ENCODE peak calls at places on chromosomes 3 and 15, in seven cellular contexts. One of them, this sample, is unnamed.

GRCh38 chr3:51353566-51354140 is 31.4 kb upstream of the MANF start:
- DNase-seq in HFFc6: no peak
- DNase-seq in kidney tubule cell: no peak
- DNase-seq in psoas muscle: no peak
- DNase-seq in right cardiac atrium: no peak
- DNase-seq in dermis blood vessel endothelial cell: no peak
- DNase-seq in RPMI7951: no peak
- DNase-seq in this sample: no peak

GRCh38 chr3:134003066-134003465 is 26.7 kb downstream of the SLCO2A1 start:
- DNase-seq in HFFc6: no peak
- DNase-seq in kidney tubule cell: peak; percentile 73
- DNase-seq in psoas muscle: no peak
- DNase-seq in right cardiac atrium: no peak
- DNase-seq in dermis blood vessel endothelial cell: no peak
- DNase-seq in RPMI7951: no peak
- DNase-seq in this sample: no peak

GRCh38 chr15:73822998-73823397 is 50.4 kb upstream of the TBC1D21 start:
- DNase-seq in HFFc6: no peak
- DNase-seq in kidney tubule cell: peak; percentile 17
- DNase-seq in psoas muscle: no peak
- DNase-seq in right cardiac atrium: no peak
- DNase-seq in dermis blood vessel endothelial cell: peak; percentile 40
- DNase-seq in RPMI7951: peak; percentile 43
- DNase-seq in this sample: no peak

GRCh38 chr3:71585126-71585525 is 1.6 kb upstream of the FOXP1 start:
- DNase-seq in HFFc6: no peak
- DNase-seq in kidney tubule cell: peak; percentile 33
- DNase-seq in psoas muscle: no peak
- DNase-seq in right cardiac atrium: no peak
- DNase-seq in dermis blood vessel endothelial cell: peak; percentile 42
- DNase-seq in RPMI7951: no peak
- DNase-seq in this sample: no peak

GRCh38 chr15:95286316-95286880 is 1044.1 kb upstream of the NR2F2 start:
- DNase-seq in HFFc6: no peak
- DNase-seq in kidney tubule cell: no peak
- DNase-seq in psoas muscle: no peak
- DNase-seq in right cardiac atrium: no peak
- DNase-seq in dermis blood vessel endothelial cell: no peak
- DNase-seq in RPMI7951: no peak
- DNase-seq in this sample: no peak

GRCh38 chr15:62606376-62607164 is 436.0 kb upstream of the TPM1 start:
- DNase-seq in HFFc6: peak; percentile 99
- DNase-seq in kidney tubule cell: peak; percentile 99
- DNase-seq in psoas muscle: no peak
- DNase-seq in right cardiac atrium: no peak
- DNase-seq in dermis blood vessel endothelial cell: no peak
- DNase-seq in RPMI7951: peak; percentile 99
- DNase-seq in this sample: no peak

GRCh38 chr3:157240413-157240812 is 80.5 kb upstream of the CCNL1 start:
- DNase-seq in HFFc6: no peak
- DNase-seq in kidney tubule cell: no peak
- DNase-seq in psoas muscle: no peak
- DNase-seq in right cardiac atrium: no peak
- DNase-seq in dermis blood vessel endothelial cell: no peak
- DNase-seq in RPMI7951: no peak
- DNase-seq in this sample: no peak

GRCh38 chr15:62455441-62455921 is 290.4 kb upstream of the C2CD4B start:
- DNase-seq in HFFc6: no peak
- DNase-seq in kidney tubule cell: no peak
- DNase-seq in psoas muscle: no peak
- DNase-seq in right cardiac atrium: peak; percentile 76
- DNase-seq in dermis blood vessel endothelial cell: no peak
- DNase-seq in RPMI7951: peak; percentile 72
- DNase-seq in this sample: no peak

GRCh38 chr3:39065197-39065596 is 13.4 kb downstream of the WDR48 start:
- DNase-seq in HFFc6: peak; percentile 46
- DNase-seq in kidney tubule cell: peak; percentile 59
- DNase-seq in psoas muscle: no peak
- DNase-seq in right cardiac atrium: no peak
- DNase-seq in dermis blood vessel endothelial cell: peak; percentile 46
- DNase-seq in RPMI7951: peak; percentile 19
- DNase-seq in this sample: no peak

GRCh38 chr3:41679412-41679811 is 282.5 kb downstream of the ULK4 start:
- DNase-seq in HFFc6: no peak
- DNase-seq in kidney tubule cell: no peak
- DNase-seq in psoas muscle: no peak
- DNase-seq in right cardiac atrium: no peak
- DNase-seq in dermis blood vessel endothelial cell: no peak
- DNase-seq in RPMI7951: no peak
- DNase-seq in this sample: no peak

This sample was measured in lower leg skin.